ENCODE peak calls at places on chromosomes 7 and 10, in seven cellular contexts. D is right cardiac atrium, Y is posterior cingulate gyrus, I is ovary, E is astrocyte of the spinal cord, B is fibroblast of gingiva, X is GM12892. G is an unnamed sample.

GRCh38 chr7:80807166-80807900 is 111.5 kb downstream of the SEMA3C start:
- DNase-seq in D (no peak), Y (no peak), I (no peak), E (peak), B (no peak), X (no peak), G (no peak)

GRCh38 chr10:86254081-86254480 is 112.5 kb downstream of the GRID1 start:
- DNase-seq in D (no peak), Y (no peak), I (no peak), E (no peak), B (no peak), X (no peak), G (no peak)

GRCh38 chr7:27173412-27174076 is 576 bp downstream of the HOXA10 start:
- DNase-seq in D (peak), Y (no peak), I (no peak), E (no peak), B (no peak), X (no peak), G (no peak)

GRCh38 chr10:10477859-10478258 is 539.8 kb upstream of the CELF2 start:
- DNase-seq in D (no peak), Y (no peak), I (no peak), E (no peak), B (no peak), X (no peak), G (no peak)

GRCh38 chr10:43264987-43265798 is 1.7 kb downstream of the RASGEF1A start:
- DNase-seq in D (no peak), Y (peak), I (no peak), E (no peak), B (no peak), X (peak), G (no peak)

GRCh38 chr7:154371424-154371823 is 319.2 kb downstream of the DPP6 start:
- DNase-seq in D (no peak), Y (no peak), I (no peak), E (no peak), B (no peak), X (no peak), G (no peak)

GRCh38 chr7:2795906-2796305 is 48.2 kb downstream of the GNA12 start:
- DNase-seq in D (peak), Y (no peak), I (no peak), E (no peak), B (no peak), X (no peak), G (no peak)

GRCh38 chr7:50473531-50473930 is 23.4 kb upstream of the FIGNL1 start:
- DNase-seq in D (no peak), Y (no peak), I (no peak), E (no peak), B (peak), X (no peak), G (peak)

GRCh38 chr10:86815640-86816039 is 59.2 kb downstream of the BMPR1A start:
- DNase-seq in D (no peak), Y (no peak), I (no peak), E (no peak), B (no peak), X (no peak), G (no peak)

GRCh38 chr10:62805139-62806092 is 896 bp downstream of the ADO start:
- DNase-seq in D (peak), Y (no peak), I (no peak), E (peak), B (peak), X (no peak), G (peak)

GRCh38 chr10:114045071-114045737 is 1.5 kb downstream of the ADRB1 start:
- DNase-seq in D (peak), Y (no peak), I (no peak), E (no peak), B (no peak), X (no peak), G (peak)

GRCh38 chr7:17444673-17445072 is 146.2 kb downstream of the AHR start:
- DNase-seq in D (no peak), Y (no peak), I (no peak), E (peak), B (no peak), X (no peak), G (no peak)

GRCh38 chr7:115477193-115477651 is 553.3 kb downstream of the TFEC start:
- DNase-seq in D (peak), Y (no peak), I (peak), E (peak), B (peak), X (no peak), G (peak)

GRCh38 chr10:79608505-79609375 is 2.0 kb upstream of the SFTPA1 start:
- DNase-seq in D (peak), Y (no peak), I (no peak), E (peak), B (no peak), X (peak), G (no peak)

GRCh38 chr7:8481752-8482446 is 48.5 kb downstream of the NXPH1 start:
- DNase-seq in D (no peak), Y (no peak), I (no peak), E (no peak), B (no peak), X (no peak), G (peak)

GRCh38 chr10:46245381-46245900 is 41.4 kb upstream of the ANTXRL start:
- DNase-seq in D (no peak), Y (no peak), I (no peak), E (no peak), B (no peak), X (no peak), G (no peak)

GRCh38 chr7:137539111-137539715 is 195.7 kb upstream of the PTN start:
- DNase-seq in D (no peak), Y (no peak), I (no peak), E (peak), B (peak), X (no peak), G (no peak)

GRCh38 chr10:29619273-29619672 is 15.5 kb downstream of the SVIL start:
- DNase-seq in D (no peak), Y (no peak), I (no peak), E (peak), B (peak), X (no peak), G (no peak)

GRCh38 chr10:123554656-123555055 is 111.5 kb upstream of the GPR26 start:
- DNase-seq in D (no peak), Y (no peak), I (no peak), E (no peak), B (no peak), X (no peak), G (no peak)

GRCh38 chr7:39709768-39710291 is 86.5 kb downstream of the RALA start:
- DNase-seq in D (peak), Y (no peak), I (no peak), E (peak), B (peak), X (no peak), G (no peak)

GRCh38 chr7:137847418-137848050 is 760 bp upstream of the DGKI start:
- DNase-seq in D (no peak), Y (peak), I (no peak), E (no peak), B (no peak), X (no peak), G (no peak)

GRCh38 chr7:2621061-2621828 is 10.5 kb upstream of the TTYH3 start:
- DNase-seq in D (peak), Y (no peak), I (peak), E (peak), B (peak), X (no peak), G (peak)

GRCh38 chr7:131071786-131072504 is 255.7 kb upstream of the MKLN1 start:
- DNase-seq in D (peak), Y (no peak), I (peak), E (peak), B (peak), X (no peak), G (peak)

GRCh38 chr7:73718438-73718881 is 1.0 kb downstream of the STX1A start:
- DNase-seq in D (peak), Y (no peak), I (no peak), E (no peak), B (no peak), X (no peak), G (no peak)

GRCh38 chr10:32155075-32155516 is 98.9 kb upstream of the KIF5B start:
- DNase-seq in D (no peak), Y (no peak), I (no peak), E (peak), B (peak), X (no peak), G (no peak)

GRCh38 chr7:112120818-112121217 is 85.4 kb downstream of the DOCK4 start:
- DNase-seq in D (no peak), Y (no peak), I (no peak), E (no peak), B (no peak), X (no peak), G (no peak)

GRCh38 chr10:77915299-77916105 is 11.1 kb downstream of the DLG5 start:
- DNase-seq in D (no peak), Y (no peak), I (no peak), E (no peak), B (peak), X (no peak), G (no peak)

GRCh38 chr7:79664884-79665676 is 211.6 kb upstream of the MAGI2 start:
- DNase-seq in D (peak), Y (no peak), I (no peak), E (no peak), B (no peak), X (no peak), G (no peak)

GRCh38 chr10:122740640-122741039 is 41.0 kb upstream of the C10orf120 start:
- DNase-seq in D (no peak), Y (no peak), I (no peak), E (no peak), B (no peak), X (no peak), G (no peak)

GRCh38 chr10:48439581-48440041 is 133.1 kb downstream of the MAPK8 start:
- DNase-seq in D (no peak), Y (no peak), I (no peak), E (peak), B (peak), X (no peak), G (no peak)

G was measured in psoas muscle.